ENCODE peak calls at places on chromosome 16, in four cellular contexts. U is stomach, N is heart right ventricle, Z is adrenal gland. O is an unnamed sample. For H3K4me1, the result is how much of the 10 kb centered on the place peaks cover.

GRCh38 chr16:81198635-81199034 is 39.9 kb upstream of the BCO1 start:
- DNase-seq in Z (no peak), U (no peak), N (no peak), O (peak)

GRCh38 chr16:15954814-15955151 is 5.4 kb downstream of the ABCC1 start:
- DNase-seq in N (no peak), U (no peak), Z (peak), O (no peak)

GRCh38 chr16:20916927-20917326 is 16.4 kb downstream of the LYRM1 start:
- DNase-seq in N (no peak), U (no peak), Z (no peak), O (no peak)

GRCh38 chr16:81778861-81779539 is at the start of gene PLCG2:
- DNase-seq in N (peak), Z (peak), U (peak), O (peak)

GRCh38 chr16:1983544-1984346 is at the start of gene GFER:
- DNase-seq in U (peak), N (peak), Z (peak), O (peak)

GRCh38 chr16:77995843-77996455 is 26.4 kb upstream of the CLEC3A start:
- DNase-seq in N (no peak), U (no peak), Z (no peak), O (no peak)

GRCh38 chr16:68915561-68915960 is 72.2 kb downstream of the TANGO6 start:
- DNase-seq in Z (no peak), U (no peak), N (no peak), O (no peak)

GRCh38 chr16:52383640-52384292 is 163.2 kb downstream of the TOX3 start:
- DNase-seq in N (no peak), U (no peak), Z (no peak), O (no peak)

GRCh38 chr16:63617047-63617989 is 1504.5 kb downstream of the CDH11 start:
- DNase-seq in Z (no peak), U (no peak), N (peak), O (peak)

GRCh38 chr16:69105501-69106361 is at the start of gene HAS3:
- DNase-seq in U (peak), N (no peak), Z (no peak), O (peak)

GRCh38 chr16:7497667-7498066 is 165.0 kb downstream of the RBFOX1 start:
- DNase-seq in N (peak), Z (no peak), U (no peak), O (no peak)

GRCh38 chr16:81687183-81687456 is 92.0 kb upstream of the PLCG2 start:
- DNase-seq in U (no peak), Z (no peak), N (no peak), O (no peak)

GRCh38 chr16:87263418-87264052 is 53.7 kb downstream of the C16orf95 start:
- DNase-seq in Z (no peak), N (no peak), U (peak), O (no peak)

GRCh38 chr16:3612510-3613466 is 1.4 kb upstream of the SLX4 start:
- DNase-seq in N (no peak), Z (no peak), U (peak), O (no peak)
- H3K4me3 ChIP-seq in N (peak), Z (peak), U (peak), O (peak)

DNA sequence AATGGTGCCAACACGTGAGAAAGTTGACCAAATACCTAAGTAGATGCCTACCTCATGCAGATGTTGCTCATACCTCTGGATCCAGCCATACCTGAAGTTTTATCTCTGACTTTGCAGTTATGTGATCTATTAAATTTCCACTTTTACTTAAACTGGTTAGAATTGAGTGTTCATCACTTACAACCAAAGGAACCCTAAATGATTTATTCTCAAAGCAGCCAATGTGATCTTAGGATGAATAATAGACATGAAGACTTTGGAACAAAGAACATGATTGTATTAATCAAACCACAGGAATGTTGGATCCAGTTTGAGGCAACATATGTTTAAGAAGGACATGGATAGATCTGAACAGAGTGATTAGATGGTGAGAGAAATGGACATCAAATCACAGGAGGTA is 68.7 kb downstream of the IRX6 start:
- DNase-seq in U (no peak), N (no peak), Z (no peak), O (no peak)
- TF ChIP-seq CTCF in U (no peak), N (no peak), Z (no peak), O (no peak)

DNA sequence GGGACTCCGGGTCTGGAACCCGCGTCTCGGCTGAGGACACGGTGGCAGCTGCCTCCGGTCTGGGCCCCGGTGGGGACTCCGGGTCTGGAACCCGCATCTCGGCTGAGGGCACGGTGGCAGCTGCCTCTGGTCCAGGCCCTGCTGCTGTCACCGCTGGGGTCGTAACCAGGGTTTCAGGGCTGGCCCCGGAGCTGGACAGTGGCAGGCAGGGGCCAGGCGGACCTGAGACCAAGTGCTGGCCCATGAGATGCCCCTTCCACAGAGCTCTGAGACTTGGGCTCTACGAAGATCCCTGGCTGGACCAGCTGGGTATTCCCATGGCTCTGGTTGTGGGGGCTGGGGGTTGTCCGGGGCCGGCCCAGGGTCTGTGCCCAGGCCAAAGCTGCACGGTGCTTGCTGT is 3.8 kb downstream of the RPUSD1 start:
- DNase-seq in N (no peak), U (no peak), Z (no peak), O (no peak)
- H3K4me1 ChIP-seq in N (under half), U (under half), Z (under half), O (under half)

GRCh38 chr16:10980811-10981210 is 36.4 kb downstream of the CLEC16A start:
- DNase-seq in Z (no peak), N (no peak), U (no peak), O (no peak)
- H3K4me3 ChIP-seq in Z (no peak), N (no peak), U (no peak), O (no peak)

DNA sequence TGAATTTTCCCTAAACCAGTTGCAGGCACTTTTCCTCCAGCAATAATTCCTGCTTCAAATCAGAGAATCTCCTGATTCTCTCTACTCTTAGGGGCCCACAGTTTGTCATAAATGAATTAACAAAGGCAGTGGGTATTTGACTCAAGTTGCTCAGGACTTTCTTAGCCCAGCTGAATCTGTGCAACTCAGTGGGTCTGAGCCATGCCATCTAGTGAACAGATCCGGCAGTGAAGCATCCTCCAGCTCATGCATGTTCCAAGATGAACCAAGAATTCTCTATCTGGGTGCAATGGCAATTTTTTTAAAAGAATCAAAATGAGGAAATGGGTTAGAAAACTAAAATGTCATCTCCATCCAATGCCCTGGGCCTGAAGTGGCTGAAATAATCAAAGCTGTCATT is 575.2 kb upstream of the CDH11 start:
- DNase-seq in Z (no peak), N (no peak), U (no peak), O (no peak)
- TF ChIP-seq CTCF in Z (no peak), N (no peak), U (no peak), O (peak)

DNA sequence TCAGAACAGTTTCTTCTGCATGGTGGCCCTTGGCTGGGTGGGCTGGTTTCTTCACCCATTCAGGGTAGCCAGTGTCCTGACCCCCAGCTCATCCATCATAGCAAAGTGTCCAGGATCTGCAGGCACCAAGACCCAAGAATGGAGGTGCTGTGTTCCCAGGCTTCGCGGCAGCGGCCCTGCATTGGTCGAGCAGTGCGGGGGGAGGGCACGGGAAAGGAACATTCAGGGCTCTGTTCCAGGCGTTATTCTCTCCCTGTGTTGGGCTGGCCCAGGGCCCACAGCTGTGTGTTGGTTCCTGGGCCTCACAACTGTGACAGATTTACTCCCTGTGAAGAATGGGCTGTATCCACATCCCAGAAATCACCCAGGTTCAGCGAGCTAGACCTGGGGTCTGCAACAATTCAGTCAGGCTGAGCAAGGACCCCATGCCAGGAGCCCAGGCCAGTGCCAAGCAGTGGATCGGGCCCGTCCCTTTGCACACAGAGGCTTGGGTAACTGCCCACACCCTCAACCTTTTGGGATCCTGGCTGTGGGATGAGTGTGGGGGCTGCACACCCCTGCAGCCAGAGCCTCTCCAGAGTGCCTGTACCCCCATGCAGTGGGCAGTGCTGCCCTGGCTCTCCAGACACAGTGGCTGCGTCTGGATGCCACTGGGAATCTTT is 10.0 kb downstream of the GPT2 start:
- DNase-seq in Z (no peak), U (peak), N (peak), O (peak)
- H3K4me1 ChIP-seq in Z (under half), U (under half), N (under half), O (under half)

DNA sequence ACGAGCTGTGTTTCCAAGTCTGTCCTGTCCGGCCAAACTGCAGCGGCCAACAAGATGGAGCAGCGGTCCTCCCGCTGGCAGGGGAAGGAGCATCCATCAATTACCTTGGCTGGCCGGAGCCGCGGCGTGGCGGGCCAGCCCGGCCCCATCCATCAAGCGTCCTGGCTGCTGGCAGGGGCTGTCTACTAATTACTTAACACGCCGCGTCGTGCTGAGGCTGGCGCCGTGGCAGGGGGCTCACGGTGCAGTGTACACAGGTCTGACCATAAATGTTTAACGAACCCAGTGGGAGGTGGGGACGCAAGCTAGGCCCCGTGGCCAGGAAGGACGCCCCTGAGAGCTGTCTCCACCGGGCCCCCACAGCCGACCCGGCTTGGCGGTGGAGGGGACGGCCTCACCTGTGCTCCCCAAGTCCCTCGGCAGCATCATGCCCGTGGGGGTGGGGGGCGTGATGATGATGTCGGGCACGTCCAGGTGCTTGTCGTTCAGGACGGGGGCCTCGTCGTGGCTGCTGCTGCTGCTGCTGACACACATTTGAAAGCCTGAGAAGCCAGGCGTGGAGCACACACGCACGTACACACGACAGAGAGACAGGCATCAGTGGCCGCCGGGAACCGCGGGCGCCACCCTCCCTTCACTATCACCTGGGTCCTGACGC is 21.1 kb upstream of the GINS2 start:
- DNase-seq in N (no peak), U (no peak), Z (no peak), O (no peak)
- H3K4me3 ChIP-seq in N (no peak), U (no peak), Z (no peak), O (no peak)

O was measured in cardiac muscle cell.